ENCODE peak calls at places on chromosomes 13 and 19, in ten cellular contexts. G is lower lobe of right lung; T is CD8-positive, alpha-beta T cell; Z is breast epithelium; J is endodermal cell; K is K562; H is transverse colon; I is heart right ventricle; V is SK-N-SH; E is heart left ventricle. R is an unnamed sample.

GRCh38 chr13:112752211-112752610 is 62.4 kb downstream of the ATP11A start:
- DNase-seq in V (no peak), Z (no peak), H (no peak), I (no peak), T (no peak), E (no peak), J (no peak), K (no peak), G (no peak), R (no peak)

GRCh38 chr13:33649212-33649917 is 168.6 kb upstream of the RFC3 start:
- DNase-seq in E (no peak), G (no peak), T (no peak), I (no peak), K (no peak), H (no peak), J (no peak), V (no peak), Z (no peak), R (no peak)

GRCh38 chr13:41075034-41075433 is 13.7 kb downstream of the WBP4 start:
- DNase-seq in J (no peak), E (no peak), I (no peak), T (no peak), V (peak), K (peak), Z (no peak), H (no peak), G (no peak), R (no peak)

GRCh38 chr13:35855531-35856019 is 275.6 kb downstream of the DCLK1 start:
- DNase-seq in I (no peak), Z (no peak), V (no peak), G (no peak), K (no peak), J (peak), E (no peak), H (no peak), T (no peak), R (no peak)

GRCh38 chr19:19552811-19553210 is 14.7 kb downstream of the CILP2 start:
- DNase-seq in J (peak), I (no peak), E (no peak), G (no peak), Z (no peak), H (peak), T (no peak), V (peak), K (peak), R (no peak)

GRCh38 chr13:43663474-43664090 is 123.2 kb downstream of the ENOX1 start:
- DNase-seq in J (no peak), T (no peak), H (no peak), V (no peak), K (no peak), E (no peak), Z (no peak), I (no peak), G (no peak), R (peak)

GRCh38 chr13:40799508-40799907 is 10.1 kb downstream of the SLC25A15 start:
- DNase-seq in I (no peak), T (no peak), G (no peak), J (no peak), V (no peak), H (no peak), E (no peak), Z (no peak), K (no peak), R (no peak)

GRCh38 chr13:102089177-102089576 is 312.7 kb downstream of the FGF14 start:
- DNase-seq in K (no peak), V (no peak), I (no peak), Z (no peak), T (no peak), J (no peak), H (no peak), G (no peak), E (no peak), R (no peak)

GRCh38 chr19:17721821-17722220 is 2.5 kb downstream of the MAP1S start:
- DNase-seq in V (no peak), E (peak), T (no peak), Z (no peak), K (no peak), H (no peak), I (peak), G (peak), J (no peak), R (no peak)

GRCh38 chr13:44903596-44903995 is 85.7 kb downstream of the NUFIP1 start:
- DNase-seq in E (peak), H (peak), T (no peak), I (peak), Z (no peak), J (no peak), G (peak), V (no peak), K (no peak), R (peak)

GRCh38 chr19:19633711-19634515 is 5.9 kb upstream of the LPAR2 start:
- DNase-seq in G (no peak), V (no peak), E (no peak), K (no peak), Z (no peak), J (no peak), T (no peak), H (no peak), I (no peak), R (no peak)

GRCh38 chr19:42254850-42255765 is at the start of gene ERF:
- DNase-seq in I (peak), K (peak), T (peak), H (peak), E (peak), V (peak), Z (peak), J (peak), G (peak), R (peak)

DNA sequence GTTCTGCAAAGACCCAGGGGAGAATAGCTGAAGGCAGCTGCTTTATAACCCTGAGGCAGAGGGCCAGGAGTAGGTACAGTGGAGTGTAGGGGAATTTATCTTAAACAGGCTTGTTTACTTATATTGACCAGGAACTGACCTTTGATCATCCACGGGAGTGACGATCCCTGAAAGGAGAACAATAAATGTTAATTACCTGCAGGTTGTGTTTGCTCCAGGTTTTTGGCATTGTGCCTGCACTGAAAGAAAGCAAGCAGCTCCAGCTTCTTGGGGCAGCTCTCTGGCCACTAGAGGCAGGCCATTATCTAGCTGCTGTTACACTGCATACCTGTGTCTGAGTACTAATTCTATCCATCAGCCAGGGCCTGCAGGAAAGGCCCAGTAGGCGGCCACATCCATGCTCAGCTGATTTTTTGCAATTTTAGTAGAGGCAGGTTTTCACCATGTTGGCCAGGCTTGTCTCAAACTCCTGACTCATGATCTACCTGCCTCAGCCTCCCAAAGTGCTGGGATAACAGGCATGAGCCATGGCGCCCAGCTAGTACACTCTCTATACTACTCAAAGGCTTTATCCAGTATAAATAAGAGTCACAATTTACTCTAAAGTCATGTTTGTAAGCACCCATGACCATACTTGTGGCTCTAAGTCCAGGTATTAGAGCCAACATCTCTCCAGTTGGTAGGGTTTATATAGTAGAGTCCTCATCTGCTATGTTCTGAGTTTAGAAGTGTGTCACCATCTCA is 8.5 kb upstream of the ZNF91 start:
- DNase-seq in J (peak), V (no peak), T (no peak), H (peak), E (no peak), K (no peak), G (no peak), Z (no peak), I (no peak), R (no peak)
- TF ChIP-seq CTCF in J (peak), V (no peak), T (no peak), H (peak), E (no peak), K (no peak), G (no peak), Z (no peak), I (no peak), R (no peak)

DNA sequence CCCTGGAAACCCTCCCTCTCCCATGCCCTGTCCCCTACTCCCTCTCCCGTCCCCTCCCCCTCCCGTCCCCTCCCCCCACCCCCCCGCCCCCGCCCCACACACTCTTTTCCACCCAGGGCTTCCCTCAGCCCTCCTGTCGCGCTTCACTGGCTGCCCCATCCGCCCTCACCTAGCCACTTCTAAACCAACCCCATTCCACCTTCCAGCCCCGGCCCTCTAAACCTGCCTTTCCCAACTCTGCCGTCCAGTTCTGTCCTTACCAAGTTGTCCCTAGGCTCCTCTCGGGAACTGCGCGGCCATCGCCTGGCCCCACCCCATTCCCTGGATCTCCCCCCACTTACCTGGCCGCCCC is 972 bp downstream of the RGL3 start:
- DNase-seq in V (peak), K (peak), G (no peak), T (no peak), E (no peak), J (no peak), Z (no peak), I (no peak), H (no peak), R (no peak)
- H3K4me3 ChIP-seq in V (peak), K (no peak), G (peak), T (no peak), E (peak), J (peak), Z (peak), I (peak), H (no peak), R (no peak)

GRCh38 chr19:4115050-4115817 is 8.7 kb downstream of the MAP2K2 start:
- DNase-seq in Z (no peak), I (peak), T (peak), J (no peak), K (no peak), V (peak), H (peak), G (no peak), E (peak), R (no peak)

GRCh38 chr19:4112367-4112766 is 11.6 kb downstream of the MAP2K2 start:
- DNase-seq in T (no peak), I (no peak), Z (no peak), H (no peak), G (no peak), J (no peak), V (no peak), E (no peak), K (no peak), R (no peak)

GRCh38 chr19:4114181-4114580 is 9.7 kb downstream of the MAP2K2 start:
- DNase-seq in G (no peak), I (no peak), Z (no peak), E (no peak), T (no peak), K (no peak), J (no peak), H (no peak), V (no peak), R (no peak)

GRCh38 chr19:4113398-4114088 is 10.4 kb downstream of the MAP2K2 start:
- DNase-seq in E (peak), K (no peak), G (no peak), H (no peak), I (no peak), V (no peak), T (no peak), Z (no peak), J (no peak), R (no peak)

DNA sequence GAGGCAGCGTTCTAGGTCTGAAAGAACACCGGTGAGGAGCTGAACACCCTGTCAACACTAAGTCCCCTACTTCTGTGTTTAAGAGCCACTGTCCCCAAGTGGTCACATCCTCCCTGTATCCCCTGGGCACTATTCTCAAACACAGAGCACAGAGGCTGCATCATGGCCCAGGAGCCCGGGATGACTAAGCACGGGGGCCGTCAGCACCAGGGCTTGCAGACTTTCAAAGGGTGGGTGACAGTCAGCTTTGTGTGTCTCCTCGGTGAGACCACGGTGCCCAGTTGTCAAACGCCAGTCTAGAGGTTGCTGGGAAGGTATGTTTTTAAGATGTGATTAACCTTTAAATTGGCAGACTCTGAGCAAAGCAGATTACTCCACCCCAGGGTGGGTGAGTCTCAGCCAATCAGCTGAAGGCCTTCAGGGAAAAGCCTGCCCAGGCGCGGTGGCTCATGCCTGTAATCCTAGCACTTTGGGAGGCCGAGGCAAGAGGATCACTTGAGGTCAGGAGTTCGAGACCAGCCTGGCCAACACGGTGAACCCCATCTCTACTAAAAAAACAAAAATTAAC is 8.0 kb downstream of the MAP2K2 start:
- DNase-seq in K (no peak), H (no peak), I (no peak), T (no peak), Z (no peak), G (no peak), E (no peak), J (no peak), V (peak), R (no peak)
- H3K27ac ChIP-seq in K (no peak), H (no peak), I (peak), T (peak), Z (no peak), G (peak), E (peak), J (no peak), V (no peak), R (no peak)

GRCh38 chr19:51810228-51810627 is 15.3 kb downstream of the FPR3 start:
- DNase-seq in J (no peak), I (no peak), K (peak), E (peak), G (no peak), H (no peak), Z (no peak), T (no peak), V (no peak), R (no peak)
- TF ChIP-seq CTCF in J (no peak), I (peak), K (peak), E (peak), G (peak), H (no peak), Z (no peak), T (no peak), V (peak), R (no peak)

GRCh38 chr13:42229287-42229686 is 42.7 kb upstream of the AKAP11 start:
- DNase-seq in K (no peak), E (no peak), I (no peak), J (no peak), H (no peak), V (no peak), Z (no peak), G (no peak), T (no peak), R (no peak)

GRCh38 chr13:42223681-42224080 is 48.3 kb upstream of the AKAP11 start:
- DNase-seq in Z (no peak), K (no peak), J (no peak), I (no peak), V (no peak), G (no peak), H (no peak), T (no peak), E (no peak), R (no peak)

GRCh38 chr13:42225051-42225450 is 46.9 kb upstream of the AKAP11 start:
- DNase-seq in V (no peak), H (no peak), E (no peak), I (no peak), K (no peak), J (no peak), T (no peak), G (no peak), Z (no peak), R (no peak)

GRCh38 chr13:42232671-42233070 is 39.3 kb upstream of the AKAP11 start:
- DNase-seq in H (no peak), Z (no peak), T (no peak), G (no peak), K (no peak), E (no peak), I (no peak), J (no peak), V (no peak), R (no peak)

DNA sequence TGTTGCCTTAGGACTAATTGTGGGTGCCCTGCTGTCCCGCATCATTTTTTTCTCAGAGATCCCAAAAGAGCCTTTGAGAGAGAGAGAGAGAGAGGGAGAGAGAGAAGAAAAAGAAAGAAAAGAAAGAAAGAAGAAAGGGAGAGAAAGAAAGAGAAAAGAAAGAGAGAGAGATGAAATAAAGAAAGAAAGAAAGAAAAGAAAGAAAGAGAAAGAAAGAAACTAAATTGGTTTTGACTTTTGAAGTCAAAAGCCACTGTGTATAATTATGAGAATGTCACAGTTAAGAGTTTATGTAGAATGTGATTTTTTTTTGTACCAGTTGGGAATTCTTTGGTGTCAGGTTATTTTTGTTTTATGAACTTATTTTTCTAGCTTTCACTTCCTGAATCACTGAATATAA is 43.4 kb upstream of the AKAP11 start:
- DNase-seq in V (no peak), Z (no peak), E (no peak), T (no peak), H (no peak), G (no peak), I (no peak), J (no peak), K (no peak), R (no peak)
- H3K4me3 ChIP-seq in V (no peak), Z (no peak), E (no peak), T (no peak), H (no peak), G (no peak), I (no peak), J (no peak), K (no peak), R (no peak)

DNA sequence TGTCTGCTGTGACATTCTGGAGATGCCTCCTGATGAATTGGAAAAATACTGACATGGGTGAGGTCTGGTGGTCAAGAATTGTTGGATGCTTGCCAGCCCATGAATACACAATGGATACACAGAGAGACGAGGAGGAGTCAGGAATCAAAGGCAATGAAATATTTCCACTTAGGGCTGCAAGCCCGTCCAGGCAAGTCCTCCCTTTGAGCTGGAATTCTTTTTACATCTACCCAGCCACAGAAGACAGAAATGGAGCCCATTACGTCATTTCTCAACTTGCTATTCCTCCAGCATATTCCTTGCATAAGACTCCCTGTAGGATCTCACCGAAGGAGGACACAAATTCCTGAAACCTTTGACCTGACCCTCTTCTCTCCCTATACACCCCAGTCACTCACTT is 15.7 kb upstream of the IGFL4 start:
- DNase-seq in E (no peak), G (no peak), T (no peak), I (no peak), Z (no peak), V (no peak), H (no peak), J (no peak), K (no peak), R (no peak)
- H3K27ac ChIP-seq in E (no peak), G (no peak), T (no peak), I (no peak), Z (peak), V (no peak), H (no peak), J (no peak), K (no peak), R (no peak)